ENCODE peak calls at places on chromosomes 16 and 17, in four cellular contexts. R, N, O and W are unnamed samples.

GRCh38 chr16:53822936-53823529 is 119.1 kb downstream of the FTO start:
- DNase-seq in O (peak), N (no peak), R (peak), W (peak)

GRCh38 chr17:32461498-32461852 is 17.2 kb downstream of the PSMD11 start:
- DNase-seq in O (no peak), R (no peak), N (no peak), W (no peak)

GRCh38 chr17:40179923-40180659 is 2.8 kb downstream of the RAPGEFL1 start:
- DNase-seq in O (peak), R (no peak), N (no peak), W (no peak)

GRCh38 chr17:49061524-49061943 is 64.3 kb downstream of the IGF2BP1 start:
- DNase-seq in O (no peak), N (no peak), R (no peak), W (no peak)

GRCh38 chr17:18319604-18320256 is 4.6 kb downstream of the SMCR8 start:
- DNase-seq in O (peak), N (no peak), R (no peak), W (no peak)

GRCh38 chr16:30605148-30605547 is 5.0 kb downstream of the ZNF689 start:
- DNase-seq in N (no peak), O (no peak), R (no peak), W (no peak)

GRCh38 chr16:325375-326155 is 27.0 kb downstream of the AXIN1 start:
- DNase-seq in O (no peak), R (no peak), N (no peak), W (no peak)

GRCh38 chr16:85134794-85135153 is 22.5 kb upstream of the CIBAR2 start:
- DNase-seq in R (no peak), O (no peak), N (peak), W (no peak)

GRCh38 chr17:45414997-45415881 is 17.4 kb downstream of the ARHGAP27 start:
- DNase-seq in R (no peak), N (no peak), O (no peak), W (no peak)

GRCh38 chr16:4944333-4945281 is 7.7 kb upstream of the PPL start:
- DNase-seq in R (no peak), N (peak), O (peak), W (no peak)

GRCh38 chr16:31328322-31329052 is 26.5 kb upstream of the ITGAX start:
- DNase-seq in O (no peak), R (no peak), N (no peak), W (no peak)

GRCh38 chr17:64240741-64241347 is 22.2 kb downstream of the TEX2 start:
- DNase-seq in O (peak), N (peak), R (no peak), W (no peak)

GRCh38 chr17:6471531-6472465 is 27.5 kb downstream of the PIMREG start:
- DNase-seq in R (no peak), O (peak), N (no peak), W (no peak)

GRCh38 chr17:79947351-79948031 is 88.2 kb downstream of the TBC1D16 start:
- DNase-seq in O (no peak), R (no peak), N (no peak), W (no peak)

GRCh38 chr17:8922451-8922850 is 43.1 kb downstream of the PIK3R5 start:
- DNase-seq in R (no peak), N (no peak), O (peak), W (no peak)

GRCh38 chr17:41147531-41148204 is 2.0 kb downstream of the KRTAP4-5 start:
- DNase-seq in O (no peak), R (no peak), N (no peak), W (no peak)

GRCh38 chr17:38591759-38592241 is 14.0 kb downstream of the SRCIN1 start:
- DNase-seq in N (no peak), O (peak), R (no peak), W (no peak)

GRCh38 chr17:33125552-33125950 is 133.9 kb downstream of the SPACA3 start:
- DNase-seq in O (no peak), N (no peak), R (no peak), W (no peak)

GRCh38 chr17:18921912-18922451 is 30.0 kb upstream of the SLC5A10 start:
- DNase-seq in N (no peak), R (peak), O (no peak), W (peak)

GRCh38 chr16:84548971-84549844 is 44.7 kb upstream of the MEAK7 start:
- DNase-seq in R (no peak), O (no peak), N (peak), W (no peak)

GRCh38 chr17:32483451-32484019 is 3.3 kb upstream of the CDK5R1 start:
- DNase-seq in O (peak), N (peak), R (peak), W (peak)

GRCh38 chr17:49618112-49618611 is 42.5 kb downstream of the NXPH3 start:
- DNase-seq in N (no peak), R (no peak), O (no peak), W (no peak)

GRCh38 chr17:79838541-79839274 is 532 bp downstream of the CBX4 start:
- DNase-seq in R (peak), N (peak), O (peak), W (peak)

GRCh38 chr16:78984887-78985464 is 615.6 kb downstream of the MAF start:
- DNase-seq in O (no peak), R (no peak), N (peak), W (no peak)

GRCh38 chr16:3618782-3619166 is 7.4 kb upstream of the SLX4 start:
- DNase-seq in R (no peak), O (no peak), N (no peak), W (no peak)

GRCh38 chr16:15404792-15405191 is 9.2 kb downstream of the MPV17L start:
- DNase-seq in R (no peak), O (no peak), N (peak), W (no peak)

GRCh38 chr17:41647940-41648410 is 23.6 kb upstream of the KRT17 start:
- DNase-seq in O (peak), N (peak), R (peak), W (peak)

GRCh38 chr16:15398618-15399316 is 3.2 kb downstream of the MPV17L start:
- DNase-seq in N (no peak), O (no peak), R (no peak), W (no peak)

GRCh38 chr16:27408012-27408601 is 6.1 kb downstream of the IL21R start:
- DNase-seq in N (no peak), O (peak), R (peak), W (peak)

GRCh38 chr16:65782537-65783290 is 583.8 kb upstream of the CDH5 start:
- DNase-seq in R (no peak), O (peak), N (no peak), W (no peak)

DNA sequence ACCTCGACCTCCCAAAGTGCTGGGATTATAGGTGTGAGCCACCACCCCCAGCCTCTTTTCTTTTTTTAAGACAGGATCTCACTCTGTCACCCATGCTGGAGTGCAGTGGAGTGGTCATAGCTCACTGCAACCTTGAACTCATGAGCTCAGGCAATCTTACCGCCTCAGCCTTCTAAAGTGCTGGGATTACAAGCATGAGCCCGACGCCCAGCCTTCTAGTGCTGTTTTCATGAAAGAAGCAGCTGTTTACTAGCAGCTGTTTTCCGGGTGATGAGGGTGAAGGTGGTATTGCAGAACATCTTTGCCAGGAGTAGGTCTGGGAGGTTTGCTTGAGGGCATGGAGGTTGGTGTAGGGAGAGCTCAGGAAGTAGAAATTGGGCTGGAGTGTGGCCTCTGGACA is 2.0 kb downstream of the ADCY7 start:
- DNase-seq in N (no peak), O (no peak), R (no peak), W (no peak)
- TF ChIP-seq CTCF in N (no peak), O (no peak), R (no peak), W (no peak)

GRCh38 chr17:57948169-57948554 is 7.0 kb downstream of the CUEDC1 start:
- DNase-seq in N (no peak), O (no peak), R (no peak), W (no peak)

GRCh38 chr17:57947369-57947768 is 7.8 kb downstream of the CUEDC1 start:
- DNase-seq in R (no peak), O (no peak), N (no peak), W (no peak)

GRCh38 chr17:57946798-57947358 is 8.3 kb downstream of the CUEDC1 start:
- DNase-seq in O (peak), N (peak), R (peak), W (peak)

GRCh38 chr17:57949649-57950048 is 5.6 kb downstream of the CUEDC1 start:
- DNase-seq in O (peak), R (no peak), N (peak), W (no peak)

GRCh38 chr17:57948555-57949420 is 6.4 kb downstream of the CUEDC1 start:
- DNase-seq in N (no peak), R (no peak), O (peak), W (no peak)
- TF ChIP-seq CTCF in N (no peak), R (no peak), O (peak), W (no peak)

GRCh38 chr16:88876942-88877526 is 10.6 kb upstream of the PABPN1L start:
- DNase-seq in R (no peak), O (no peak), N (no peak), W (no peak)
- TF ChIP-seq CTCF in R (no peak), O (no peak), N (no peak), W (no peak)

GRCh38 chr16:57695378-57696054 is 910 bp downstream of the DRC7 start:
- DNase-seq in O (no peak), N (no peak), R (no peak), W (no peak)
- TF ChIP-seq CTCF in O (no peak), N (no peak), R (no peak), W (no peak)

GRCh38 chr16:74766729-74767128 is 7.9 kb downstream of the FA2H start:
- DNase-seq in O (no peak), N (no peak), R (no peak), W (no peak)
- TF ChIP-seq CTCF in O (peak), N (no peak), R (no peak), W (no peak)

GRCh38 chr17:72588961-72589360 is 468.1 kb downstream of the SOX9 start:
- DNase-seq in O (no peak), R (no peak), N (no peak), W (no peak)

GRCh38 chr17:72590382-72590781 is 469.6 kb downstream of the SOX9 start:
- DNase-seq in N (no peak), O (peak), R (no peak), W (no peak)

GRCh38 chr17:72587156-72587555 is 466.3 kb downstream of the SOX9 start:
- DNase-seq in N (no peak), R (no peak), O (no peak), W (no peak)

GRCh38 chr17:72588561-72588960 is 467.7 kb downstream of the SOX9 start:
- DNase-seq in O (no peak), N (no peak), R (no peak), W (no peak)

DNA sequence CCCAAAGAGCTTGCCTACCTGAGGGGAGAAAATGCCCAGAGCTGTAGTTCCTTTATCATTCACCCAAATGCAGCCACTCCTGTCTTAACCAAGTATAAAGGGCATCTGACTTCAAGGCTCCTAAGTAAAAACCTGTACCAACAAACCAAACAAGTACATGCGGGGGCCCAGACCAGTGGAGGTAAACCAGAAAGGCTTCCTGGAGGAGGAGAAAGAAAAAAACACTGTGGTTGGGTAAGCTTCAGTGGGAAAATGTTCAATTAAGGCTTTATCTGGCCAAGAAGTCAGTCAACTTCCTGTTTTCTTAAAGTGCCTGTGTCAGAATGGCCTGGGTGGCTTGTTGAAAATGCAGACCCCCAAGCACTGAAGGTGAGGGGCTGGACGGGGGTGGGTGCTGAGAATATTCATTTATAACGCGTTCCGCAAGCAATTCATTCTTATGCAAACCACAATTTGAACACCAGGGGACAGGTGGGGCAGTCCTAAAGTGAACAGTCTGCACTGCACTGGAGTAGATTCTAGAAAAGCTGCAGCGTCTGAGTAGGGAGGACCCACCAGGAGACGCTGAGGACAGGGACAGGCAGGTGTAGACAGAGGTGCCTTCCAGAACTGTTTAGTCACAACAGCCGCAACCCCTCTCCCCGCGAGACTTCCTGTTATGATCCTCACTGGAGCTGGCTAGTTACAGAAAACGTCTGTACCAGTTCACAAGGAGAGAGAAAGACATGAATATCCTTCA is 467.1 kb downstream of the SOX9 start:
- DNase-seq in N (no peak), R (peak), O (no peak), W (no peak)
- TF ChIP-seq CTCF in N (no peak), R (no peak), O (peak), W (peak)

DNA sequence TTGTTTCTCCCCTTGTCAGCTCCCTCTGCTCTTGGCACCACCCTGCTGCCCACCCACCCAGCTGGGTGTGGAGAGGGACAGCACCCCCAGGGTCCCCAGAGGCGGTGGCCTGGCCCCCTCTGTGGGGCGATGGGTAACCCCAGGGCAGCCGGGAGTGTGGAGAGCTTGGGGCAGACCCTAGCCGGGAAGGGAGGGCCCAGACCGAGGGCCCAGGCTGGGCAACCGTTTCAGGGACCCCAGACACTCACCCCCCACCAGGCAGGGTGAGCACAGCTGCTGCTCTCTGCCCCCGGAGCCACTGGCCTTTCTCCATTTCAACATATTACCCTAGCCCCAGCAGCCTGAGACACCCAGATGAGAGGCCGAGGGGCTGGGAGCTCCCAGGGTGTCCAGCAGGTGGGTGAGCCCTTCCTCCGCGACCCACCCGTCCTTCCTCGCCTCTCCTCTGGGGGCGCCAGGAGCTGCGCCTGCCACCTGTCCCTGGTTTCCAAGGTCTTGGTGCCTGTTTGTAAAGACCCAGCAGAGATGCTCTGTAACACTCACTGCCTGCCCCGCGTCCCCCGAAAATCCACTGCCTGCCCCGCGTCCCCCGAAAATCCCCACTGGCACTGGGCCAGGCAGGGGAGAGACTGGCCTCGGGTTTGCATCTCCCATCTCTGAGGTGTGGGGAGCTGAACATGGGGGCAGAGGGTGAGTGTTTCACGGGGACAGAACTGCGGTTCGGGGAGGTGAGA is 45.4 kb downstream of the BAHCC1 start:
- DNase-seq in O (no peak), R (peak), N (no peak), W (peak)
- TF ChIP-seq CTCF in O (peak), R (peak), N (peak), W (peak)

GRCh38 chr17:75778861-75779249 is 5.8 kb upstream of the UNK start:
- DNase-seq in R (peak), N (no peak), O (no peak), W (peak)
- TF ChIP-seq CTCF in R (peak), N (peak), O (peak), W (peak)

GRCh38 chr17:66290097-66290722 is 12.2 kb upstream of the PRKCA start:
- DNase-seq in R (no peak), O (no peak), N (no peak), W (no peak)
- TF ChIP-seq CTCF in R (no peak), O (peak), N (peak), W (peak)